ENCODE peak calls at places on chromosome 11, in five cellular contexts. T is HTR-8/SVneo; C is fibroblast of the conjunctiva; W is stimulated activated CD4-positive, alpha-beta T cell treated with anti-CD3 and anti-CD28 coated beads, Interleukin-12 subunit alpha, Interleukin-12 subunit beta, amount 100 ng/mL, for 4 hours; G is ELR. E is an unnamed sample.

GRCh38 chr11:97667057-97667456 is 1277.2 kb downstream of the JRKL start:
- DNase-seq in T (no peak), C (no peak), W (no peak), G (no peak), E (no peak)

GRCh38 chr11:118975771-118976709 is 4.5 kb downstream of the FOXR1 start:
- DNase-seq in T (no peak), C (no peak), W (no peak), G (no peak), E (no peak)

GRCh38 chr11:124597661-124598060 is 13.6 kb upstream of the PANX3 start:
- DNase-seq in T (no peak), C (no peak), W (no peak), G (no peak), E (no peak)

GRCh38 chr11:28298209-28298608 is 190.0 kb downstream of the METTL15 start:
- DNase-seq in T (no peak), C (no peak), W (no peak), G (no peak), E (no peak)

GRCh38 chr11:112734207-112734606 is 227.0 kb upstream of the NCAM1 start:
- DNase-seq in T (peak; percentile 13), C (no peak), W (no peak), G (peak; percentile 19), E (no peak)

GRCh38 chr11:111512296-111513239 is at the start of gene BTG4:
- DNase-seq in T (no peak), C (no peak), W (peak; percentile 24), G (peak; percentile 44), E (no peak)

GRCh38 chr11:86210898-86211297 is 33.7 kb upstream of the EED start:
- DNase-seq in T (no peak), C (no peak), W (no peak), G (no peak), E (no peak)

GRCh38 chr11:127804775-127805446 is 782.4 kb downstream of the ETS1 start:
- DNase-seq in T (no peak), C (no peak), W (no peak), G (no peak), E (no peak)

E was measured in Panc1.